ENCODE peak calls at places on chromosomes 2 and 18, in six cellular contexts. G is EH; C is choroid plexus epithelial cell; N is stimulated activated effector memory CD8-positive, alpha-beta T cell treated with anti-CD3 and anti-CD28 coated beads, Interleukin-12 subunit alpha, Interleukin-12 subunit beta, amount 100 ng/mL, for 72 hours; O is suprapubic skin; K is kidney. S is an unnamed sample.

GRCh38 chr2:60317029-60317386 is 236.4 kb downstream of the BCL11A start:
- DNase-seq in G (no peak), C (no peak), N (no peak), O (no peak), K (no peak), S (no peak)

GRCh38 chr2:95730813-95731212 is 139.0 kb downstream of the TRIM43 start:
- DNase-seq in G (peak; percentile 35), C (peak; percentile 4), N (no peak), O (no peak), K (no peak), S (no peak)

GRCh38 chr18:12408247-12408869 is 629 bp downstream of the PRELID3A start:
- DNase-seq in G (peak; percentile 43), C (peak; percentile 31), N (peak; percentile 56), O (no peak), K (no peak), S (no peak)

GRCh38 chr2:203714112-203714511 is 7.7 kb downstream of the CD28 start:
- DNase-seq in G (no peak), C (no peak), N (no peak), O (no peak), K (no peak), S (no peak)

GRCh38 chr2:59922450-59922849 is 631.0 kb downstream of the BCL11A start:
- DNase-seq in G (no peak), C (no peak), N (no peak), O (no peak), K (no peak), S (no peak)

GRCh38 chr2:27855476-27855875 is 34.7 kb downstream of the RBKS start:
- DNase-seq in G (peak; percentile 76), C (peak; percentile 69), N (no peak), O (no peak), K (no peak), S (no peak)

GRCh38 chr2:232523682-232524597 is 2.0 kb upstream of the CHRND start:
- DNase-seq in G (peak; percentile 26), C (peak; percentile 17), N (peak; percentile 59), O (no peak), K (no peak), S (peak; percentile 55)

GRCh38 chr2:174117951-174118930 is 130.1 kb downstream of the OLA1 start:
- DNase-seq in G (peak; percentile 95), C (peak; percentile 75), N (no peak), O (no peak), K (no peak), S (no peak)

GRCh38 chr2:171248205-171248662 is 87.5 kb upstream of the TLK1 start:
- DNase-seq in G (no peak), C (no peak), N (no peak), O (no peak), K (no peak), S (no peak)

GRCh38 chr2:198441246-198441645 is 636.9 kb downstream of the PLCL1 start:
- DNase-seq in G (peak; percentile 70), C (no peak), N (no peak), O (no peak), K (no peak), S (no peak)

GRCh38 chr2:240722376-240722775 is 30.7 kb downstream of the AQP12A start:
- DNase-seq in G (no peak), C (no peak), N (no peak), O (no peak), K (no peak), S (no peak)

GRCh38 chr2:189498205-189498604 is 56.9 kb downstream of the WDR75 start:
- DNase-seq in G (no peak), C (peak; percentile 64), N (no peak), O (no peak), K (no peak), S (no peak)

GRCh38 chr2:102046135-102046901 is 54.6 kb downstream of the IL1R2 start:
- DNase-seq in G (peak; percentile 82), C (peak; percentile 73), N (no peak), O (no peak), K (no peak), S (no peak)

GRCh38 chr2:204538179-204539009 is 6.9 kb upstream of the PARD3B start:
- DNase-seq in G (peak; percentile 89), C (peak; percentile 53), N (no peak), O (no peak), K (no peak), S (no peak)

GRCh38 chr2:19111297-19111696 is 247.1 kb downstream of the OSR1 start:
- DNase-seq in G (peak; percentile 11), C (no peak), N (no peak), O (no peak), K (no peak), S (no peak)

GRCh38 chr2:233865838-233866237 is 2.3 kb downstream of the MSL3B start:
- DNase-seq in G (no peak), C (no peak), N (no peak), O (no peak), K (no peak), S (no peak)

GRCh38 chr2:117085256-117085655 is 729.2 kb upstream of the DDX18 start:
- DNase-seq in G (no peak), C (no peak), N (no peak), O (no peak), K (no peak), S (no peak)

GRCh38 chr18:58044370-58045264 is 591 bp downstream of the NEDD4L start:
- DNase-seq in G (peak; percentile 33), C (peak; percentile 17), N (peak; percentile 62), O (peak; percentile 83), K (peak; percentile 86), S (no peak)